ENCODE peak calls at places on chromosomes 3 and 15, in five cellular contexts. C, H, J, Q and L are unnamed samples.

GRCh38 chr3:71154846-71155245 is 428.7 kb downstream of the FOXP1 start:
- DNase-seq in C (no peak), H (no peak), J (no peak), Q (no peak), L (no peak)

GRCh38 chr15:93497256-93497655 is 408.2 kb upstream of the RGMA start:
- DNase-seq in C (no peak), H (no peak), J (no peak), Q (no peak), L (no peak)

GRCh38 chr15:69380100-69380725 is 33.9 kb upstream of the KIF23 start:
- DNase-seq in C (no peak), H (no peak), J (no peak), Q (peak; percentile 65), L (no peak)

GRCh38 chr15:80489030-80489594 is 84.9 kb downstream of the ARNT2 start:
- DNase-seq in C (no peak), H (no peak), J (no peak), Q (no peak), L (no peak)

GRCh38 chr3:157667493-157667892 is 164.3 kb upstream of the VEPH1 start:
- DNase-seq in C (no peak), H (no peak), J (no peak), Q (no peak), L (no peak)

GRCh38 chr3:51813539-51813938 is 34.5 kb upstream of the IQCF6 start:
- DNase-seq in C (no peak), H (no peak), J (no peak), Q (no peak), L (no peak)

GRCh38 chr3:190825389-190826016 is 37.0 kb downstream of the GMNC start:
- DNase-seq in C (no peak), H (no peak), J (no peak), Q (no peak), L (no peak)

GRCh38 chr15:38275951-38276350 is 23.3 kb downstream of the SPRED1 start:
- DNase-seq in C (no peak), H (no peak), J (no peak), Q (no peak), L (no peak)

GRCh38 chr15:42696626-42697025 is 40.3 kb downstream of the CDAN1 start:
- DNase-seq in C (no peak), H (no peak), J (no peak), Q (no peak), L (no peak)

GRCh38 chr3:88150371-88150770 is 612 bp downstream of the C3orf38 start:
- DNase-seq in C (no peak), H (no peak), J (no peak), Q (no peak), L (no peak)

GRCh38 chr15:82530606-82531379 is 9.5 kb downstream of the RPS17 start:
- DNase-seq in C (no peak), H (no peak), J (peak; percentile 50), Q (peak; percentile 82), L (peak; percentile 81)

GRCh38 chr15:44194397-44195150 is 497 bp downstream of the FRMD5 start:
- DNase-seq in C (no peak), H (no peak), J (peak; percentile 7), Q (no peak), L (no peak)

GRCh38 chr3:122918576-122919290 is 108.8 kb downstream of the SEMA5B start:
- DNase-seq in C (no peak), H (no peak), J (no peak), Q (no peak), L (peak; percentile 59)

GRCh38 chr3:170228093-170228766 is 6.0 kb downstream of the PRKCI start:
- DNase-seq in C (no peak), H (no peak), J (no peak), Q (no peak), L (no peak)

GRCh38 chr3:160319322-160319721 is 79.7 kb downstream of the IFT80 start:
- DNase-seq in C (no peak), H (no peak), J (no peak), Q (no peak), L (no peak)

GRCh38 chr3:10756546-10756945 is 59.5 kb upstream of the SLC6A11 start:
- DNase-seq in C (no peak), H (no peak), J (no peak), Q (no peak), L (no peak)

GRCh38 chr3:184235381-184236032 is 6.1 kb downstream of the VWA5B2 start:
- DNase-seq in C (no peak), H (no peak), J (no peak), Q (no peak), L (no peak)

GRCh38 chr3:73520931-73521461 is 103.7 kb downstream of the PDZRN3 start:
- DNase-seq in C (peak; percentile 11), H (no peak), J (no peak), Q (no peak), L (no peak)

GRCh38 chr15:101028321-101028720 is 109.2 kb downstream of the LRRK1 start:
- DNase-seq in C (no peak), H (no peak), J (no peak), Q (no peak), L (peak; percentile 34)

GRCh38 chr3:69390771-69391170 is 4.9 kb upstream of the FRMD4B start:
- DNase-seq in C (no peak), H (no peak), J (no peak), Q (no peak), L (no peak)

GRCh38 chr15:39580630-39581500 is at the start of gene THBS1:
- DNase-seq in C (no peak), H (peak; percentile 53), J (peak; percentile 31), Q (peak; percentile 96), L (peak; percentile 57)

GRCh38 chr15:58520464-58520863 is 88.7 kb downstream of the LIPC start:
- DNase-seq in C (no peak), H (no peak), J (no peak), Q (no peak), L (no peak)

GRCh38 chr3:14319654-14320182 is 82.7 kb upstream of the SLC6A6 start:
- DNase-seq in C (no peak), H (no peak), J (no peak), Q (peak; percentile 72), L (no peak)

GRCh38 chr3:186978712-186979111 is 48.4 kb downstream of the ST6GAL1 start:
- DNase-seq in C (no peak), H (no peak), J (no peak), Q (no peak), L (no peak)

GRCh38 chr3:69565316-69565715 is 173.9 kb upstream of the MITF start:
- DNase-seq in C (no peak), H (no peak), J (no peak), Q (no peak), L (no peak)

GRCh38 chr15:97174886-97175540 is 785.5 kb upstream of the ARRDC4 start:
- DNase-seq in C (no peak), H (no peak), J (no peak), Q (no peak), L (no peak)

GRCh38 chr15:64151727-64152506 is at the start of gene SNX22:
- DNase-seq in C (no peak), H (no peak), J (no peak), Q (peak; percentile 51), L (no peak)

GRCh38 chr3:173214576-173214975 is 73.5 kb upstream of the SPATA16 start:
- DNase-seq in C (no peak), H (no peak), J (no peak), Q (no peak), L (no peak)

GRCh38 chr15:79282371-79283251 is at the start of gene ANKRD34C:
- DNase-seq in C (no peak), H (no peak), J (no peak), Q (peak; percentile 46), L (no peak)

GRCh38 chr15:93759626-93760025 is 471.7 kb upstream of the MCTP2 start:
- DNase-seq in C (no peak), H (no peak), J (no peak), Q (no peak), L (no peak)

GRCh38 chr3:114408763-114409162 is 114.9 kb downstream of the TIGIT start:
- DNase-seq in C (no peak), H (no peak), J (no peak), Q (peak; percentile 13), L (no peak)

GRCh38 chr15:91413142-91413541 is 313.1 kb downstream of the SV2B start:
- DNase-seq in C (peak; percentile 54), H (no peak), J (no peak), Q (no peak), L (no peak)

GRCh38 chr3:61872077-61872706 is 310.8 kb downstream of the PTPRG start:
- DNase-seq in C (no peak), H (no peak), J (no peak), Q (peak; percentile 46), L (no peak)